ENCODE peak calls at places on chromosome 11, in six cellular contexts. H, J, X, G, Y and I are unnamed samples. For H3K4me1, the result is how much of the 10 kb centered on the place peaks cover.

GRCh38 chr11:70549386-70549785 is 151.1 kb downstream of the CTTN start:
- DNase-seq in Y (no peak), G (no peak), X (no peak), J (no peak), H (no peak), I (no peak)

GRCh38 chr11:26904114-26904513 is 89.8 kb upstream of the FIBIN start:
- DNase-seq in Y (peak), J (no peak), H (no peak), G (no peak), X (no peak), I (no peak)

GRCh38 chr11:70306586-70307033 is 36.1 kb downstream of the PPFIA1 start:
- DNase-seq in J (no peak), G (no peak), H (no peak), X (no peak), Y (no peak), I (no peak)

GRCh38 chr11:67673358-67673757 is 1.1 kb downstream of the ALDH3B2 start:
- DNase-seq in J (no peak), G (no peak), Y (no peak), H (no peak), X (no peak), I (no peak)

GRCh38 chr11:46484101-46484500 is 92.5 kb upstream of the CHRM4 start:
- DNase-seq in J (no peak), H (no peak), G (no peak), Y (no peak), X (no peak), I (no peak)

GRCh38 chr11:135022430-135022829 is 610.4 kb upstream of the B3GAT1 start:
- DNase-seq in H (no peak), J (no peak), G (no peak), Y (no peak), X (no peak), I (no peak)

GRCh38 chr11:20158597-20159257 is 1.5 kb downstream of the DBX1 start:
- DNase-seq in J (peak), G (peak), H (peak), X (peak), Y (peak), I (peak)

GRCh38 chr11:34481307-34481706 is 32.3 kb downstream of the ELF5 start:
- DNase-seq in J (no peak), H (no peak), X (no peak), Y (peak), G (no peak), I (no peak)

GRCh38 chr11:12245549-12245986 is 131.8 kb upstream of the PARVA start:
- DNase-seq in X (no peak), Y (no peak), G (no peak), H (no peak), J (no peak), I (no peak)

GRCh38 chr11:65288706-65289536 is 25.7 kb upstream of the CDC42EP2 start:
- DNase-seq in X (no peak), H (peak), Y (no peak), J (peak), G (peak), I (no peak)

GRCh38 chr11:12792590-12792989 is 118.4 kb downstream of the TEAD1 start:
- DNase-seq in H (no peak), G (no peak), Y (no peak), J (no peak), X (no peak), I (no peak)

GRCh38 chr11:25776238-25776637 is 555.7 kb upstream of the ANO3 start:
- DNase-seq in J (no peak), G (no peak), X (no peak), H (no peak), Y (no peak), I (no peak)

GRCh38 chr11:44138980-44139379 is 43.5 kb downstream of the EXT2 start:
- DNase-seq in X (no peak), H (no peak), Y (no peak), J (no peak), G (no peak), I (no peak)

GRCh38 chr11:24457985-24458384 is 38.9 kb upstream of the LUZP2 start:
- DNase-seq in H (no peak), G (no peak), J (no peak), X (no peak), Y (no peak), I (no peak)

GRCh38 chr11:68002943-68003845 is 703 bp downstream of the UNC93B1 start:
- DNase-seq in G (no peak), J (no peak), Y (peak), X (no peak), H (no peak), I (peak)

GRCh38 chr11:99968336-99968735 is 718.8 kb upstream of the ARHGAP42 start:
- DNase-seq in H (no peak), Y (no peak), X (no peak), G (no peak), J (no peak), I (no peak)

GRCh38 chr11:66857927-66858185 is 992 bp downstream of the LRFN4 start:
- DNase-seq in Y (no peak), G (no peak), J (no peak), X (no peak), H (no peak), I (no peak)

GRCh38 chr11:44931466-44931865 is 19.2 kb downstream of the TP53I11 start:
- DNase-seq in X (no peak), G (no peak), H (no peak), J (no peak), Y (no peak), I (no peak)

GRCh38 chr11:118622376-118623290 is 15.2 kb downstream of the PHLDB1 start:
- DNase-seq in H (peak), J (peak), X (peak), Y (no peak), G (no peak), I (peak)

GRCh38 chr11:16604784-16605439 is 133.5 kb upstream of the C11orf58 start:
- DNase-seq in G (peak), J (peak), H (peak), Y (peak), X (no peak), I (peak)

GRCh38 chr11:102244681-102245409 is 72.4 kb upstream of the BIRC3 start:
- DNase-seq in J (no peak), X (no peak), Y (no peak), G (no peak), H (no peak), I (no peak)

GRCh38 chr11:79276900-79277299 is 163.9 kb downstream of the TENM4 start:
- DNase-seq in Y (no peak), G (no peak), H (no peak), J (no peak), X (no peak), I (no peak)

GRCh38 chr11:64285885-64286800 is 495 bp downstream of the GPR137 start:
- DNase-seq in J (no peak), Y (no peak), G (no peak), H (no peak), X (no peak), I (no peak)

GRCh38 chr11:65856689-65857499 is 1.1 kb downstream of the CFL1 start:
- DNase-seq in Y (peak), G (peak), H (peak), J (peak), X (peak), I (peak)

GRCh38 chr11:69923641-69924307 is 104.6 kb upstream of the FGF3 start:
- DNase-seq in J (no peak), Y (peak), H (no peak), G (peak), X (no peak), I (peak)

DNA sequence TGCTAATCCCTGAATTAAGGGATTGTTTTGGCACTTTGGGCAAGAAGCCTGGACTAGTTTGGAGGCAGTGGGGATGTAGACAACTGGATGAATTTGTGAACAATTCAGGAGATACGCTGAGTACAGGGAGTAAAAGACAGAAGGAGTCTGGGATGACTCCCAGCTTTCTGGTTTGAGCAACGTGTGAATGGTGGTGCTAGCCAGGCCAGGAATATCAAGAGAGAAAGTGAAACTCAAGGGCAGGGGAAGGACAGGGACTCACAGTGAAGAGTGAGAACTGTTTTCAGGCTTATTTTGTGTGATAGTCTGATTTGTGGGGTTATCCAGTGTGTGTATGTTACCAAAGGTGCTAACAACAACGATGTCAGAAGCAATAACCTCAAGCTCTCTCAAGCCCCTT is 15.9 kb downstream of the CHRM1 start:
- DNase-seq in J (no peak), X (no peak), Y (no peak), G (no peak), H (no peak), I (no peak)
- H3K4me1 ChIP-seq in J (under half), X (under half), Y (under half), G (under half), H (under half), I (half or more)

GRCh38 chr11:59630493-59630892 is 14.9 kb upstream of the OSBP start:
- DNase-seq in H (no peak), Y (no peak), G (no peak), J (no peak), X (no peak), I (no peak)
- TF ChIP-seq CTCF in H (no peak), Y (no peak), G (no peak), J (no peak), X (no peak), I (no peak)

GRCh38 chr11:62538470-62539237 is 8.0 kb downstream of the AHNAK start:
- DNase-seq in Y (no peak), X (no peak), G (no peak), H (no peak), J (no peak), I (no peak)

GRCh38 chr11:62542750-62543567 is 3.6 kb downstream of the AHNAK start:
- DNase-seq in X (peak), G (peak), H (peak), J (peak), Y (peak), I (peak)

GRCh38 chr11:62539238-62539925 is 7.2 kb downstream of the AHNAK start:
- DNase-seq in J (peak), G (peak), X (peak), H (peak), Y (peak), I (no peak)

GRCh38 chr11:62542111-62542745 is 4.4 kb downstream of the AHNAK start:
- DNase-seq in X (no peak), G (no peak), J (no peak), Y (no peak), H (no peak), I (no peak)

DNA sequence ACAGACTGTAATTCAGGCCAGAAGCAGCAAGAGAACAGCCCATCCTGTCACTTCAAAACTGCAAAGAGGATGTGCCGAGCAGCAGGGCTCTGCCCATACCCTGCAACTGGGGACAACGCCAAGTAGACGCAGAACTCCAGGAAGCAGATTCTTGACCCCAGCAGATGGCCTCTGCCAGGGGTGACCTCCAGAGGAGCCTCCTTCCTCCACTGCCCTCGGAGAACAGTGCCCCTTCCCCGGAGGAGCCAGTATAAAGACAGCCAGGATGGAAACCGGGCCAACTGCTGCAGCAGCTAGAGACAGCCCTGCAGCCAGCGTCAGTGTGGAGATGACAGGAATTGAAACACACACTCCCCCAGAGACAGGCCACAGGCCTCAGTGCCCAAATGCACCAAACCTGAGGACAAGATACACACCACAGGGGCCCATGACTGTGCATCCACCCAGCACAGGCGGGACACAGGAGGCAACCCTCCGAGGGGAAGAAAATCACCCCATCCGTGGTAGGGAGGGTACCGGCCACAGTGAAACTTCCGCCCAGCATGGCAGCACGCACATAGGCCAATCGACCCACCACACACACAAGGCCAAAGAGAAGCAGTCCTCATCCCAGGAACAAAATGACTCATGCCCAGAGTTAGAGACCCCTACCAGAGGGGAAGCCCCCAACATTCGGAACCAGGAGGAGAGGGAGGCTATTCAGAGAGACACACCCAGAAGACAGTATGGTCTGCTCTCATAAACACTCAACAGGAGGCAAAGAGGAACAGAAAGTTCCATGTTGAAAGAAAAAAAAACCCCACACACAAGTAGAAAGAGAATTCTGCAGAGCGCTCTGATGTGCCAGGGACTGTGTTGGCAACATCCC is 5.6 kb downstream of the AHNAK start:
- DNase-seq in J (peak), X (peak), Y (no peak), G (peak), H (peak), I (no peak)
- H3K4me3 ChIP-seq in J (peak), X (peak), Y (peak), G (peak), H (peak), I (peak)

GRCh38 chr11:47538741-47539575 is 14.0 kb downstream of the CELF1 start:
- DNase-seq in X (no peak), G (no peak), Y (no peak), J (no peak), H (no peak), I (no peak)
- H3K4me1 ChIP-seq in X (under half), G (under half), Y (under half), J (half or more), H (half or more), I (half or more)